ENCODE peak calls at places on chromosomes 5 and 9, in seven cellular contexts. One of them, this sample, is unnamed.

GRCh38 chr5:130890610-130891009 is 274.4 kb downstream of the HINT1 start:
- DNase-seq in NCI-H1092: no peak
- DNase-seq in ACHN: no peak
- DNase-seq in RWPE1: no peak
- DNase-seq in NCI-H460: no peak
- DNase-seq in SK-N-SH: no peak
- DNase-seq in lung microvascular endothelial cell: no peak
- DNase-seq in this sample: no peak

GRCh38 chr9:129373361-129373760 is 195.3 kb upstream of the IER5L start:
- DNase-seq in NCI-H1092: no peak
- DNase-seq in ACHN: no peak
- DNase-seq in RWPE1: no peak
- DNase-seq in NCI-H460: no peak
- DNase-seq in SK-N-SH: no peak
- DNase-seq in lung microvascular endothelial cell: no peak
- DNase-seq in this sample: no peak

GRCh38 chr9:98614941-98615340 is 93.8 kb downstream of the GABBR2 start:
- DNase-seq in NCI-H1092: no peak
- DNase-seq in ACHN: no peak
- DNase-seq in RWPE1: no peak
- DNase-seq in NCI-H460: no peak
- DNase-seq in SK-N-SH: no peak
- DNase-seq in lung microvascular endothelial cell: no peak
- DNase-seq in this sample: no peak

GRCh38 chr5:178589180-178590140 is 733 bp downstream of the COL23A1 start:
- DNase-seq in NCI-H1092: no peak
- DNase-seq in ACHN: no peak
- DNase-seq in RWPE1: peak
- DNase-seq in NCI-H460: no peak
- DNase-seq in SK-N-SH: peak
- DNase-seq in lung microvascular endothelial cell: peak
- DNase-seq in this sample: no peak

GRCh38 chr9:120109242-120109641 is 470.7 kb downstream of the CDK5RAP2 start:
- DNase-seq in NCI-H1092: peak
- DNase-seq in ACHN: peak
- DNase-seq in RWPE1: peak
- DNase-seq in NCI-H460: peak
- DNase-seq in SK-N-SH: peak
- DNase-seq in lung microvascular endothelial cell: no peak
- DNase-seq in this sample: no peak

GRCh38 chr9:89576404-89576824 is 28.4 kb upstream of the GADD45G start:
- DNase-seq in NCI-H1092: no peak
- DNase-seq in ACHN: peak
- DNase-seq in RWPE1: peak
- DNase-seq in NCI-H460: peak
- DNase-seq in SK-N-SH: peak
- DNase-seq in lung microvascular endothelial cell: peak
- DNase-seq in this sample: peak

GRCh38 chr9:77488439-77489126 is 159.5 kb downstream of the GNA14 start:
- DNase-seq in NCI-H1092: no peak
- DNase-seq in ACHN: peak
- DNase-seq in RWPE1: peak
- DNase-seq in NCI-H460: no peak
- DNase-seq in SK-N-SH: peak
- DNase-seq in lung microvascular endothelial cell: no peak
- DNase-seq in this sample: no peak

GRCh38 chr9:5629312-5630037 is 568 bp downstream of the RIC1 start:
- DNase-seq in NCI-H1092: no peak
- DNase-seq in ACHN: peak
- DNase-seq in RWPE1: peak
- DNase-seq in NCI-H460: no peak
- DNase-seq in SK-N-SH: peak
- DNase-seq in lung microvascular endothelial cell: peak
- DNase-seq in this sample: no peak

GRCh38 chr5:55407059-55407684 is 99.4 kb downstream of the MTREX start:
- DNase-seq in NCI-H1092: no peak
- DNase-seq in ACHN: peak
- DNase-seq in RWPE1: peak
- DNase-seq in NCI-H460: peak
- DNase-seq in SK-N-SH: peak
- DNase-seq in lung microvascular endothelial cell: peak
- DNase-seq in this sample: no peak

GRCh38 chr5:144004146-144004545 is 166.3 kb downstream of the YIPF5 start:
- DNase-seq in NCI-H1092: no peak
- DNase-seq in ACHN: no peak
- DNase-seq in RWPE1: no peak
- DNase-seq in NCI-H460: no peak
- DNase-seq in SK-N-SH: no peak
- DNase-seq in lung microvascular endothelial cell: no peak
- DNase-seq in this sample: no peak

GRCh38 chr9:13274901-13275641 is 4.4 kb downstream of the MPDZ start:
- DNase-seq in NCI-H1092: no peak
- DNase-seq in ACHN: no peak
- DNase-seq in RWPE1: no peak
- DNase-seq in NCI-H460: no peak
- DNase-seq in SK-N-SH: peak
- DNase-seq in lung microvascular endothelial cell: peak
- DNase-seq in this sample: no peak

GRCh38 chr5:43019615-43020293 is 20.4 kb downstream of the ANXA2R start:
- DNase-seq in NCI-H1092: peak
- DNase-seq in ACHN: peak
- DNase-seq in RWPE1: no peak
- DNase-seq in NCI-H460: peak
- DNase-seq in SK-N-SH: peak
- DNase-seq in lung microvascular endothelial cell: peak
- DNase-seq in this sample: peak

GRCh38 chr9:127979333-127980055 is 1.3 kb downstream of the EEIG1 start:
- DNase-seq in NCI-H1092: no peak
- DNase-seq in ACHN: peak
- DNase-seq in RWPE1: no peak
- DNase-seq in NCI-H460: no peak
- DNase-seq in SK-N-SH: peak
- DNase-seq in lung microvascular endothelial cell: peak
- DNase-seq in this sample: no peak

This sample was measured in NCI-H2029 treated with DMSO at 0.1 percent for 48 hours.